ENCODE peak calls at places on chromosome 1, in eight cellular contexts. W is cardiac muscle cell, C is tibial artery, P is GM23338, X is mammary epithelial cell, E is mesendoderm, U is dorsolateral prefrontal cortex, K is GM06990. A is an unnamed sample.

GRCh38 chr1:81351864-81352263 is 448.9 kb upstream of the ADGRL2 start:
- DNase-seq in W (no peak), C (no peak), P (no peak), X (no peak), E (no peak), U (no peak), K (no peak), A (no peak)

GRCh38 chr1:236465959-236466303 is 57.9 kb upstream of the LGALS8 start:
- DNase-seq in W (no peak), C (no peak), P (no peak), X (peak; percentile 94), E (no peak), U (no peak), K (peak; percentile 49), A (no peak)

GRCh38 chr1:226731257-226731893 is 7.7 kb downstream of the ITPKB start:
- DNase-seq in W (no peak), C (no peak), P (no peak), X (no peak), E (no peak), U (no peak), K (no peak), A (no peak)

GRCh38 chr1:210293191-210293607 is 35.5 kb upstream of the HHAT start:
- DNase-seq in W (peak; percentile 92), C (peak; percentile 68), P (no peak), X (no peak), E (no peak), U (no peak), K (no peak), A (no peak)

GRCh38 chr1:116910379-116911165 is 856 bp downstream of the PTGFRN start:
- DNase-seq in W (peak; percentile 45), C (peak; percentile 38), P (peak; percentile 79), X (peak; percentile 52), E (peak; percentile 63), U (no peak), K (peak; percentile 54), A (peak; percentile 84)

GRCh38 chr1:66395202-66396061 is 138.5 kb upstream of the SGIP1 start:
- DNase-seq in W (peak; percentile 78), C (no peak), P (no peak), X (peak; percentile 38), E (no peak), U (no peak), K (peak; percentile 59), A (no peak)

GRCh38 chr1:66476774-66477173 is 57.2 kb upstream of the SGIP1 start:
- DNase-seq in W (peak; percentile 82), C (no peak), P (no peak), X (no peak), E (peak; percentile 18), U (no peak), K (no peak), A (no peak)

GRCh38 chr1:179228783-179229213 is 679 bp downstream of the ABL2 start:
- DNase-seq in W (peak; percentile 24), C (peak; percentile 37), P (peak; percentile 78), X (no peak), E (peak; percentile 72), U (peak; percentile 38), K (no peak), A (peak; percentile 87)

GRCh38 chr1:209926045-209926444 is 12.0 kb upstream of the SYT14 start:
- DNase-seq in W (peak; percentile 72), C (no peak), P (no peak), X (peak; percentile 79), E (no peak), U (no peak), K (no peak), A (no peak)

GRCh38 chr1:64175639-64176038 is 27.8 kb upstream of the UBE2U start:
- DNase-seq in W (no peak), C (no peak), P (no peak), X (no peak), E (no peak), U (no peak), K (no peak), A (no peak)

GRCh38 chr1:208467401-208467800 is 223.2 kb upstream of the PLXNA2 start:
- DNase-seq in W (no peak), C (no peak), P (no peak), X (no peak), E (no peak), U (no peak), K (no peak), A (no peak)

DNA sequence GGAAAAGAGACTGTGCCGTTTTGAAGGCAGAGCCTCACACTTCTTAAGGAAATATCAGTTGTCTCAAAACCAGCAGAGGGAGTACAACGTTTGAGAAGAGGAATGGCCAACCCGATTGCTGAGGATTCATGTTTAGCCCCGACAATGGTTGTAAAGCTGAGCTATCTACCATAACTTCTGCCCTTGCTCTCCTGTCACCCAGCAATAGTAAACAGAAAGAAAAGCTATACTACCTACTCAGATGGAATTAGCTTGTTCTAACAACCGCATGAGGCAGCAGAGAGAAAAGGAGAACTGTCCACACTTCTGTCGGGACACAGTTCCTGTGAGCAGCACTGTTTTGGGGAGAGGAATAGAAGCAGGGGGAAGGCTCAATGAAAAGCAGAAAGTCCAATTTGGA is 91.2 kb downstream of the SLC45A1 start:
- DNase-seq in W (peak; percentile 82), C (no peak), P (peak; percentile 63), X (peak; percentile 53), E (peak; percentile 71), U (no peak), K (no peak), A (peak; percentile 52)
- H3K27me3 ChIP-seq in W (no peaks in the 10 kb centered on the region), C (no peaks in the 10 kb centered on the region), P (no peaks in the 10 kb centered on the region), X (no peaks in the 10 kb centered on the region), E (no peaks in the 10 kb centered on the region), U (no peaks in the 10 kb centered on the region), K (no peaks in the 10 kb centered on the region), A (no peaks in the 10 kb centered on the region)

GRCh38 chr1:214496126-214496525 is 55.3 kb downstream of the PTPN14 start:
- DNase-seq in W (no peak), C (no peak), P (no peak), X (no peak), E (no peak), U (no peak), K (no peak), A (no peak)

GRCh38 chr1:214500349-214501055 is 50.9 kb downstream of the PTPN14 start:
- DNase-seq in W (no peak), C (no peak), P (no peak), X (no peak), E (peak; percentile 82), U (no peak), K (no peak), A (no peak)

GRCh38 chr1:214494706-214495105 is 56.7 kb downstream of the PTPN14 start:
- DNase-seq in W (no peak), C (no peak), P (no peak), X (peak; percentile 78), E (peak; percentile 88), U (no peak), K (no peak), A (no peak)

GRCh38 chr1:214499732-214500131 is 51.7 kb downstream of the PTPN14 start:
- DNase-seq in W (no peak), C (no peak), P (no peak), X (no peak), E (no peak), U (no peak), K (no peak), A (no peak)

DNA sequence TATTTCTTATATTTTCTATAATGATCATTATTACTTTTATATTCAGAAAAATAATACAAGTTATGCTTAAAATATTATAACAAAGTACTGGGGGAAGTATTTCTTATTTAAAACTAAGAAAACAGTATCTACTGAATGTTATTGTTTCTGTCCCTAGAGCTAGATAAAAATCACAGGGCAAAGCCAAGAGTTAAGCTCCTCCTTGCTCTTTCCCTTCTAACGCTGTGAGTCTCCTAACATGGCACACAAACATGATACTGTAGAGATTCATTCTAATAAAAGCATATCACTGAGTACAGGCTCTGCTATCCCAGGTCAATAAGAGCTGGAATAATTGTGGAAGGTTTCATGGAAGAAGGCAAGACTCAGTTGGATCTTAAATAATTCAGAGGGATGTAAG is 53.4 kb downstream of the PTPN14 start:
- DNase-seq in W (no peak), C (no peak), P (no peak), X (no peak), E (no peak), U (no peak), K (no peak), A (no peak)
- H3K4me3 ChIP-seq in W (no peak overlapping the region), C (no peak overlapping the region), P (no peak overlapping the region), X (no peak overlapping the region), E (no peak overlapping the region), U (no peak overlapping the region), K (no peak overlapping the region), A (no peak overlapping the region)

GRCh38 chr1:201399352-201400126 is 415 bp upstream of the LAD1 start:
- DNase-seq in W (peak; percentile 19), C (no peak), P (peak; percentile 77), X (peak; percentile 85), E (peak; percentile 73), U (no peak), K (no peak), A (peak; percentile 94)

GRCh38 chr1:201395936-201396335 is 3.2 kb downstream of the LAD1 start:
- DNase-seq in W (no peak), C (no peak), P (no peak), X (no peak), E (no peak), U (no peak), K (no peak), A (no peak)

GRCh38 chr1:201396859-201397464 is 2.2 kb downstream of the LAD1 start:
- DNase-seq in W (no peak), C (no peak), P (no peak), X (peak; percentile 92), E (no peak), U (no peak), K (no peak), A (no peak)

GRCh38 chr1:201399018-201399351 is at the start of gene LAD1:
- DNase-seq in W (no peak), C (no peak), P (no peak), X (no peak), E (no peak), U (no peak), K (no peak), A (no peak)

GRCh38 chr1:201397675-201398074 is 1.4 kb downstream of the LAD1 start:
- DNase-seq in W (no peak), C (no peak), P (no peak), X (peak; percentile 74), E (no peak), U (no peak), K (no peak), A (no peak)
- H3K27me3 ChIP-seq in W (peaks cover 2% of the 10 kb centered on the region), C (no peaks in the 10 kb centered on the region), P (peaks cover 28% of the 10 kb centered on the region), X (no peaks in the 10 kb centered on the region), E (no peaks in the 10 kb centered on the region), U (peaks cover 28% of the 10 kb centered on the region), K (no peaks in the 10 kb centered on the region), A (peaks cover 45% of the 10 kb centered on the region)

GRCh38 chr1:237712808-237713207 is 177.9 kb downstream of the ZP4 start:
- DNase-seq in W (no peak), C (no peak), P (no peak), X (no peak), E (no peak), U (no peak), K (no peak), A (no peak)

GRCh38 chr1:237709355-237709754 is 181.4 kb downstream of the ZP4 start:
- DNase-seq in W (no peak), C (no peak), P (no peak), X (no peak), E (no peak), U (no peak), K (no peak), A (no peak)

GRCh38 chr1:237712082-237712481 is 178.6 kb downstream of the ZP4 start:
- DNase-seq in W (no peak), C (no peak), P (peak; percentile 11), X (no peak), E (peak; percentile 5), U (no peak), K (no peak), A (no peak)

GRCh38 chr1:237717121-237717520 is 173.6 kb downstream of the ZP4 start:
- DNase-seq in W (no peak), C (no peak), P (no peak), X (no peak), E (no peak), U (no peak), K (no peak), A (no peak)

GRCh38 chr1:237713886-237714285 is 176.8 kb downstream of the ZP4 start:
- DNase-seq in W (peak; percentile 11), C (no peak), P (no peak), X (no peak), E (no peak), U (no peak), K (no peak), A (no peak)
- H3K4me3 ChIP-seq in W (no peak overlapping the region), C (no peak overlapping the region), P (no peak overlapping the region), X (no peak overlapping the region), E (no peak overlapping the region), U (peak overlapping the region; percentile 10), K (no peak overlapping the region), A (no peak overlapping the region)